ENCODE peak calls at places on chromosome 16, in eight cellular contexts. Y, F, S, W, N, U, T and G are unnamed samples.

GRCh38 chr16:16025214-16025968 is 76.0 kb downstream of the ABCC1 start:
- DNase-seq in S (no peak), W (no peak), U (no peak), F (peak), N (no peak), T (no peak), Y (no peak), G (peak)

GRCh38 chr16:82379601-82380000 is 209.6 kb upstream of the MPHOSPH6 start:
- DNase-seq in T (no peak), W (no peak), F (no peak), N (no peak), S (no peak), U (no peak), Y (no peak), G (no peak)

GRCh38 chr16:24007934-24008333 is 172.2 kb downstream of the PRKCB start:
- DNase-seq in U (no peak), W (no peak), N (no peak), Y (no peak), T (no peak), F (no peak), S (no peak), G (no peak)

GRCh38 chr16:6926762-6927161 is 405.9 kb upstream of the RBFOX1 start:
- DNase-seq in Y (no peak), F (no peak), U (no peak), N (no peak), W (no peak), S (no peak), T (no peak), G (no peak)

GRCh38 chr16:73912311-73912710 is 384.3 kb upstream of the PSMD7 start:
- DNase-seq in T (no peak), W (no peak), N (no peak), F (no peak), Y (no peak), U (no peak), S (no peak), G (no peak)

GRCh38 chr16:19238386-19238785 is 47.1 kb upstream of the CLEC19A start:
- DNase-seq in T (no peak), S (no peak), N (no peak), U (no peak), Y (no peak), F (no peak), W (no peak), G (no peak)

GRCh38 chr16:83307206-83307990 is 500.4 kb upstream of the HSBP1 start:
- DNase-seq in F (no peak), S (no peak), T (no peak), W (no peak), Y (no peak), U (no peak), N (no peak), G (no peak)

GRCh38 chr16:5027575-5028235 is 6.0 kb downstream of the NAGPA start:
- DNase-seq in F (no peak), T (no peak), W (no peak), S (no peak), Y (no peak), U (no peak), N (no peak), G (no peak)

GRCh38 chr16:12896562-12896961 is 4.8 kb upstream of the SHISA9 start:
- DNase-seq in S (peak), N (no peak), U (no peak), F (peak), Y (no peak), W (no peak), T (peak), G (peak)

GRCh38 chr16:31251435-31251834 is 8.3 kb upstream of the ITGAM start:
- DNase-seq in T (no peak), Y (no peak), N (no peak), F (no peak), S (no peak), U (no peak), W (no peak), G (no peak)

GRCh38 chr16:13950821-13951547 is 31.0 kb downstream of the ERCC4 start:
- DNase-seq in T (no peak), U (no peak), S (no peak), Y (no peak), W (no peak), N (no peak), F (no peak), G (no peak)

GRCh38 chr16:69917739-69918138 is 33.4 kb upstream of the CLEC18A start:
- DNase-seq in F (peak), N (peak), U (no peak), S (no peak), W (no peak), T (peak), Y (peak), G (peak)

GRCh38 chr16:52318259-52319008 is 228.5 kb downstream of the TOX3 start:
- DNase-seq in Y (no peak), U (no peak), F (no peak), N (no peak), W (no peak), S (no peak), T (no peak), G (no peak)

GRCh38 chr16:27253526-27253930 is 15.0 kb downstream of the NSMCE1 start:
- DNase-seq in N (peak), S (no peak), T (no peak), Y (no peak), W (no peak), U (no peak), F (peak), G (peak)

GRCh38 chr16:64094170-64094960 is 1027.5 kb downstream of the CDH11 start:
- DNase-seq in W (no peak), S (no peak), F (no peak), T (no peak), U (no peak), Y (no peak), N (no peak), G (no peak)

GRCh38 chr16:56625943-56626654 is 518 bp downstream of the MT1E start:
- DNase-seq in U (no peak), Y (no peak), S (no peak), N (no peak), T (peak), W (peak), F (no peak), G (no peak)

GRCh38 chr16:74813109-74813641 is 38.6 kb upstream of the FA2H start:
- DNase-seq in N (peak), U (no peak), T (peak), Y (no peak), W (peak), S (peak), F (peak), G (peak)

GRCh38 chr16:57736419-57737281 is 1.1 kb downstream of the KATNB1 start:
- DNase-seq in W (peak), U (no peak), T (peak), Y (peak), S (peak), N (peak), F (peak), G (peak)

GRCh38 chr16:16871196-16871595 is 492.3 kb downstream of the NPIPA7 start:
- DNase-seq in Y (no peak), F (no peak), N (no peak), S (no peak), T (no peak), U (no peak), W (no peak), G (no peak)

GRCh38 chr16:64144612-64145011 is 977.3 kb downstream of the CDH11 start:
- DNase-seq in T (no peak), U (no peak), Y (no peak), F (no peak), N (no peak), W (no peak), S (no peak), G (no peak)

GRCh38 chr16:49280861-49281331 is 742 bp downstream of the CBLN1 start:
- DNase-seq in W (no peak), U (no peak), Y (no peak), F (no peak), T (no peak), N (no peak), S (no peak), G (no peak)

GRCh38 chr16:49280022-49280741 is 1.5 kb downstream of the CBLN1 start:
- DNase-seq in N (no peak), S (no peak), Y (no peak), T (peak), F (no peak), W (no peak), U (no peak), G (no peak)

GRCh38 chr16:49278567-49278827 is 3.1 kb downstream of the CBLN1 start:
- DNase-seq in S (no peak), F (no peak), U (no peak), W (no peak), N (no peak), Y (no peak), T (no peak), G (no peak)

GRCh38 chr16:49277766-49278566 is 3.7 kb downstream of the CBLN1 start:
- DNase-seq in Y (no peak), W (no peak), F (no peak), S (no peak), U (no peak), N (no peak), T (no peak), G (no peak)

GRCh38 chr16:49278944-49279725 is 2.5 kb downstream of the CBLN1 start:
- DNase-seq in U (no peak), Y (no peak), T (no peak), S (no peak), N (no peak), F (no peak), W (no peak), G (no peak)
- TF ChIP-seq CTCF in U (no peak), Y (no peak), T (no peak), S (no peak), N (no peak), F (no peak), W (no peak), G (no peak)

DNA sequence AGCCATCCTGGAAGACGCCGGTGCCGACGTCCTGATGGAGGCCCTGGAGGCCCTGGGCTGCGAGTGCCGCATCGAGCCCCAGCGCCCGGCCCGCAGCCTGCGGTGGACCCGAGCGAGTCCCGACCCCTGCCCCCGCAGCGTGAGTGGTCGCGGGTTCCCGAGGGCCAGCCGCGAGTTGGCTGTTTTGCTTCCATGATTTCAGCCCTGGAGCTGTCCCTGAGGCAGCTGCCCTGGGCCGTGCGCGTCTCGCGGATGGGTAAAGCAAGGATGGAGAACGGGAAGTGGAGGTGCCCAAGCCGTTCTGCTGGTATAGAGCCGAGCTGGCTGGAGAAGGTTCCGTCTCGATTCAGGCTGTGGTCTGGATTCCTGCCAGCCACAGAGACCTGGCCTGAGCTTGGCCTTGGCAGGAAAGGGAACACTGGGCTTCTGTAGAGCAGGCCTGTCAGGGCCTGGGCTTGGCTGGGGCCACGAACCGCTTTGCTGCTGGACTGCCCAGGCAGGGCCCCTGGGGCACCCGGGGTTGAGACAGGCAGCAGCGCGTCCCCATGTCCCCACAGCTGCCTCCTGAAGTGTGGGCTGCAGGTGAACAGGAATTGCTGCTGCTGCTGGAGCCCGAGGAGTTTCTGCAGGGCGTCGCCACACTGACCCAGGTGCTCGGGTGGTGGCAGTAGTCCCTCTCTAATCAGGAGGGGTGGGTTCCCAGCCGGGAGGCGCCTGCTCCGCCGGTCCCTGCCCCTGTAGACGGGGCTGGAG is 945 bp upstream of the MRPS34 start:
- DNase-seq in U (no peak), F (no peak), Y (no peak), S (peak), N (no peak), T (no peak), W (no peak), G (peak)
- TF ChIP-seq CTCF in U (no peak), F (no peak), Y (no peak), S (no peak), N (no peak), T (no peak), W (no peak), G (no peak)

DNA sequence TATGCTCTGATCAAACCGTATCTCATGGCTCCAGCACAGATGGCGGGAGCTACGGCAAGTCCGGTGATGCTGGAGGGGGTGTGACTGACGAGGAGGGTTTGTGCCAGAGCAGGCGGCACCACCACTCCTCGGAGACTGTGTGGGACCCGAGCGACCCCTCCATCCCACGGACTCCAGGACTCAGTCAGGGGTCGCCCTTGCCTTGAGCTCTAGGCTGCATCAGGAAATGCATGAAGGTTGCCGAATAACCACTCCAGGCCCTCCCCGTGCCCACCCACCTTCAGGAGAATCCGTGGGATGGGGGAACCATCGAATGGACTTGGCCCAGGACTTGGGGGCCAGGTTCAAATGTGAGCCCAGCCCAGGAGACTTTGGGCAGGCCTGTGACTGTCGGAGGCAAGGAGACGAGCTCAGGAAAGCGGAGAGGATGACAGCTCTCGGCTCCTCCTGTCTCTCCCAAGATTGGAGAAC is 60.2 kb upstream of the ZNF469 start:
- DNase-seq in Y (no peak), T (no peak), W (no peak), F (no peak), N (no peak), U (no peak), S (no peak), G (no peak)
- TF ChIP-seq CTCF in Y (no peak), T (no peak), W (no peak), F (no peak), N (no peak), U (no peak), S (no peak), G (no peak)

GRCh38 chr16:89409161-89409711 is 81.1 kb downstream of the ANKRD11 start:
- DNase-seq in S (no peak), W (no peak), N (no peak), Y (peak), F (peak), T (no peak), U (no peak), G (no peak)
- TF ChIP-seq CTCF in S (no peak), W (no peak), N (no peak), Y (no peak), F (no peak), T (no peak), U (no peak), G (no peak)

GRCh38 chr16:1678500-1679098 is 520 bp downstream of the JPT2 start:
- DNase-seq in W (no peak), Y (no peak), U (no peak), F (peak), S (peak), T (peak), N (no peak), G (peak)
- TF ChIP-seq CTCF in W (no peak), Y (peak), U (no peak), F (no peak), S (no peak), T (no peak), N (no peak), G (no peak)

GRCh38 chr16:3494574-3494973 is 715 bp downstream of the C16orf90 start:
- DNase-seq in S (no peak), U (no peak), F (no peak), N (no peak), Y (no peak), T (no peak), W (no peak), G (no peak)

GRCh38 chr16:3487521-3488410 is 7.5 kb downstream of the C16orf90 start:
- DNase-seq in S (no peak), W (no peak), T (no peak), N (no peak), U (no peak), F (no peak), Y (no peak), G (no peak)

GRCh38 chr16:3488801-3489200 is 6.5 kb downstream of the C16orf90 start:
- DNase-seq in U (no peak), W (no peak), F (no peak), T (no peak), N (no peak), Y (no peak), S (no peak), G (no peak)

GRCh38 chr16:3492356-3492755 is 2.9 kb downstream of the C16orf90 start:
- DNase-seq in W (no peak), T (no peak), Y (no peak), F (no peak), U (no peak), S (no peak), N (no peak), G (no peak)

DNA sequence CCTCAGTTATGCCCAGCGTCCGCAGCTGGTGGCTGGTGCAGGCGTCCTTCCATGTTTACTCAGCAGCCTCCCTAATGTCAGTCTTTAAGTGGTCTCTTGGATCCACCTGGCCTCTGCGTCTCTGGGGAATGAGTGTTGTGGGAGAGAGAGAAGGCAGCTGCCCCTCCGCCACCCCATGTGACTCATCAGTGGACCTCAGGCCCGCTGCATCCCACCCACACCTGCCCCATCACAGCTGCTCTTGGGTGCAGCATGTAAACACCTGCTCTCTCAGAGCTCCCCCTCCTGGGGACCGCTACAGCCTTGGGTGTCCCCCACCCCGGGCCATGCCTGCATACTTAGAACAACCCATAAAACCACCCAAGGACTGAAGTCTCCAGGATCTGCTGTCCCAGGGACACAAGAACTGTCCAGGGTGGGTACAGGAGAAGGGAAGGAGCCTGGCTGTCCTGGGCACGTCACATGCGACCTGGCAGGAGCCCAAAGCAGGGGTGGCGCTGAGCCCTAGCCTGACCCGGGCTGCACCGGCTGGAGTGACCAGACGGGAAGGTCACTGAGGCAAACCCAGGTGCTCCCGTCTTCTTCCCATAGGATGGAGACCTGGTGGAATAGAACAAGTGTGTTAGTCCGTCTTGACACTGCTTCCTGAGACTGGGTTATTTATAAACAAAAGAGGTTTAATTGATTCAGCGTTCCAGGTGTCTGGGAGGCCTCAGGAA is 4.2 kb downstream of the C16orf90 start:
- DNase-seq in N (no peak), Y (no peak), F (no peak), W (no peak), U (no peak), S (no peak), T (peak), G (no peak)
- TF ChIP-seq CTCF in N (no peak), Y (no peak), F (no peak), W (peak), U (no peak), S (no peak), T (peak), G (no peak)

GRCh38 chr16:71479420-71479819 is 9.7 kb downstream of the ZNF19 start:
- DNase-seq in N (no peak), U (no peak), Y (no peak), W (no peak), T (peak), S (no peak), F (peak), G (peak)
- TF ChIP-seq CTCF in N (peak), U (no peak), Y (peak), W (peak), T (peak), S (peak), F (peak), G (peak)

GRCh38 chr16:48244080-48244862 is at the start of gene LONP2:
- DNase-seq in Y (peak), T (peak), S (peak), W (peak), F (peak), U (peak), N (peak), G (peak)

GRCh38 chr16:48250520-48251278 is 3.4 kb upstream of the ABCC11 start:
- DNase-seq in U (no peak), F (no peak), Y (no peak), W (no peak), T (no peak), S (no peak), N (no peak), G (no peak)

GRCh38 chr16:48246066-48246465 is 1.3 kb downstream of the ABCC11 start:
- DNase-seq in Y (no peak), U (no peak), F (no peak), S (no peak), W (no peak), T (no peak), N (no peak), G (no peak)

GRCh38 chr16:48247311-48247710 is at the start of gene ABCC11:
- DNase-seq in T (peak), W (no peak), F (no peak), Y (no peak), U (no peak), N (no peak), S (peak), G (no peak)

GRCh38 chr16:48244863-48245195 is 729 bp downstream of the LONP2 start:
- DNase-seq in U (no peak), T (no peak), F (no peak), N (no peak), Y (no peak), S (no peak), W (no peak), G (no peak)
- TF ChIP-seq CTCF in U (no peak), T (no peak), F (no peak), N (no peak), Y (no peak), S (no peak), W (no peak), G (no peak)

GRCh38 chr16:67652578-67653130 is 7.4 kb downstream of the ACD start:
- DNase-seq in S (no peak), T (peak), W (no peak), U (no peak), Y (no peak), F (peak), N (no peak), G (no peak)

GRCh38 chr16:67651847-67652246 is 6.9 kb downstream of the CARMIL2 start:
- DNase-seq in Y (no peak), U (no peak), W (no peak), N (no peak), T (no peak), S (no peak), F (no peak), G (no peak)

GRCh38 chr16:67654069-67654911 is 5.8 kb downstream of the ACD start:
- DNase-seq in Y (no peak), F (no peak), T (no peak), S (no peak), W (no peak), N (no peak), U (no peak), G (no peak)

GRCh38 chr16:67655363-67655762 is 4.7 kb downstream of the ACD start:
- DNase-seq in S (no peak), N (no peak), F (no peak), U (no peak), W (no peak), T (no peak), Y (no peak), G (no peak)

GRCh38 chr16:67653131-67654068 is 6.7 kb downstream of the ACD start:
- DNase-seq in T (no peak), S (no peak), N (no peak), U (no peak), F (no peak), Y (no peak), W (no peak), G (no peak)
- TF ChIP-seq CTCF in T (peak), S (no peak), N (peak), U (no peak), F (peak), Y (peak), W (no peak), G (peak)